ENCODE peak calls at places on chromosome 2, in seven cellular contexts. A is neural crest cell, V is NCI-H1105, W is cardiac fibroblast, J is substantia nigra, U is IMR-90, H is astrocyte of the spinal cord. G is an unnamed sample.

GRCh38 chr2:30265441-30266015 is 34.2 kb downstream of the LBH start:
- DNase-seq in A (no peak), V (no peak), W (peak; percentile 55), J (no peak), U (peak; percentile 70), H (peak; percentile 58), G (no peak)

GRCh38 chr2:26516246-26516645 is 38.3 kb upstream of the OTOF start:
- DNase-seq in A (no peak), V (no peak), W (no peak), J (no peak), U (no peak), H (no peak), G (no peak)

GRCh38 chr2:9799011-9799596 is 44.2 kb upstream of the TAF1B start:
- DNase-seq in A (no peak), V (no peak), W (no peak), J (no peak), U (no peak), H (no peak), G (no peak)

GRCh38 chr2:167964650-167965404 is 282.6 kb downstream of the STK39 start:
- DNase-seq in A (no peak), V (no peak), W (peak; percentile 36), J (no peak), U (peak; percentile 18), H (peak; percentile 10), G (no peak)

GRCh38 chr2:37459095-37459981 is 114.9 kb downstream of the QPCT start:
- DNase-seq in A (no peak), V (no peak), W (peak; percentile 72), J (no peak), U (peak; percentile 89), H (peak; percentile 81), G (no peak)

GRCh38 chr2:69933839-69934613 is 19.1 kb downstream of the MXD1 start:
- DNase-seq in A (no peak), V (no peak), W (peak; percentile 90), J (no peak), U (peak; percentile 93), H (peak; percentile 84), G (no peak)

GRCh38 chr2:112693596-112693995 is 27.2 kb upstream of the NT5DC4 start:
- DNase-seq in A (no peak), V (no peak), W (no peak), J (no peak), U (no peak), H (no peak), G (no peak)

GRCh38 chr2:240298316-240298790 is 137.1 kb upstream of the GPC1 start:
- DNase-seq in A (no peak), V (no peak), W (no peak), J (no peak), U (no peak), H (no peak), G (no peak)

GRCh38 chr2:201536046-201536445 is 84.5 kb downstream of the STRADB start:
- DNase-seq in A (no peak), V (no peak), W (no peak), J (no peak), U (no peak), H (no peak), G (no peak)

GRCh38 chr2:211103989-211104388 is 547.6 kb downstream of the CPS1 start:
- DNase-seq in A (no peak), V (no peak), W (peak; percentile 41), J (no peak), U (no peak), H (no peak), G (no peak)

GRCh38 chr2:48482313-48482712 is 47.6 kb upstream of the STON1 start:
- DNase-seq in A (no peak), V (no peak), W (peak; percentile 92), J (no peak), U (peak; percentile 88), H (peak; percentile 78), G (no peak)

GRCh38 chr2:207408086-207408794 is 121.5 kb upstream of the CREB1 start:
- DNase-seq in A (no peak), V (peak; percentile 93), W (peak; percentile 44), J (no peak), U (no peak), H (peak; percentile 32), G (peak; percentile 57)

GRCh38 chr2:63059434-63060078 is 8.9 kb downstream of the OTX1 start:
- DNase-seq in A (peak; percentile 15), V (no peak), W (no peak), J (no peak), U (no peak), H (no peak), G (peak; percentile 75)

GRCh38 chr2:195658541-195658890 is 1.5 kb downstream of the SLC39A10 start:
- DNase-seq in A (no peak), V (no peak), W (peak; percentile 86), J (no peak), U (peak; percentile 90), H (peak; percentile 88), G (no peak)

GRCh38 chr2:163877316-163877715 is 141.5 kb upstream of the FIGN start:
- DNase-seq in A (no peak), V (no peak), W (peak; percentile 55), J (no peak), U (peak; percentile 0), H (peak; percentile 55), G (no peak)

GRCh38 chr2:63738019-63738418 is 103.7 kb upstream of the UGP2 start:
- DNase-seq in A (no peak), V (no peak), W (no peak), J (no peak), U (peak; percentile 33), H (no peak), G (no peak)

GRCh38 chr2:36013064-36013463 is 342.5 kb upstream of the CRIM1 start:
- DNase-seq in A (no peak), V (no peak), W (no peak), J (no peak), U (no peak), H (no peak), G (no peak)

GRCh38 chr2:237283136-237283928 is 130.6 kb downstream of the COL6A3 start:
- DNase-seq in A (no peak), V (no peak), W (no peak), J (no peak), U (peak; percentile 84), H (peak; percentile 49), G (no peak)

GRCh38 chr2:158004131-158004530 is 97.5 kb upstream of the UPP2 start:
- DNase-seq in A (no peak), V (no peak), W (peak; percentile 7), J (no peak), U (no peak), H (no peak), G (no peak)

GRCh38 chr2:20093263-20094141 is 42.1 kb upstream of the LAPTM4A start:
- DNase-seq in A (peak; percentile 34), V (no peak), W (peak; percentile 90), J (no peak), U (peak; percentile 82), H (peak; percentile 83), G (peak; percentile 91)

GRCh38 chr2:26458365-26459042 is 19.4 kb downstream of the OTOF start:
- DNase-seq in A (no peak), V (no peak), W (no peak), J (no peak), U (no peak), H (no peak), G (no peak)

G was measured in endodermal cell.